ENCODE peak calls at places on chromosomes 11 and 22, in five cellular contexts. One of them, this sample, is unnamed.
A peak's percentile ranks its signal among the peaks of the same experiment; 100 is the strongest.

GRCh38 chr11:65083134-65083833 is 556 bp downstream of the CDCA5 start:
- DNase-seq in prostate gland: no peak
- DNase-seq in fibroblast of lung: no peak
- DNase-seq in HFFc6: peak; percentile 13
- DNase-seq in Calu3: no peak
- DNase-seq in this sample: no peak

GRCh38 chr11:452203-452744 is 2.2 kb downstream of the PTDSS2 start:
- DNase-seq in prostate gland: no peak
- DNase-seq in fibroblast of lung: no peak
- DNase-seq in HFFc6: no peak
- DNase-seq in Calu3: no peak
- DNase-seq in this sample: no peak

GRCh38 chr22:36386900-36387663 is 685 bp downstream of the MYH9 start:
- DNase-seq in prostate gland: peak; percentile 44
- DNase-seq in fibroblast of lung: peak; percentile 30
- DNase-seq in HFFc6: no peak
- DNase-seq in Calu3: peak; percentile 59
- DNase-seq in this sample: peak; percentile 88

GRCh38 chr22:27686534-27686933 is 115.0 kb downstream of the MN1 start:
- DNase-seq in prostate gland: no peak
- DNase-seq in fibroblast of lung: peak; percentile 93
- DNase-seq in HFFc6: peak; percentile 64
- DNase-seq in Calu3: peak; percentile 69
- DNase-seq in this sample: peak; percentile 98

GRCh38 chr22:35398574-35398973 is 1.4 kb upstream of the MCM5 start:
- DNase-seq in prostate gland: no peak
- DNase-seq in fibroblast of lung: no peak
- DNase-seq in HFFc6: no peak
- DNase-seq in Calu3: no peak
- DNase-seq in this sample: no peak

GRCh38 chr11:81444306-81444705 is 1289.4 kb downstream of the FAM181B start:
- DNase-seq in prostate gland: no peak
- DNase-seq in fibroblast of lung: no peak
- DNase-seq in HFFc6: no peak
- DNase-seq in Calu3: no peak
- DNase-seq in this sample: no peak

GRCh38 chr11:65274734-65275682 is 13.2 kb downstream of the POLA2 start:
- DNase-seq in prostate gland: peak; percentile 79
- DNase-seq in fibroblast of lung: peak; percentile 96
- DNase-seq in HFFc6: peak; percentile 99
- DNase-seq in Calu3: peak; percentile 86
- DNase-seq in this sample: peak; percentile 82

GRCh38 chr22:23566716-23567475 is 13.2 kb downstream of the IGLL1 start:
- DNase-seq in prostate gland: no peak
- DNase-seq in fibroblast of lung: no peak
- DNase-seq in HFFc6: no peak
- DNase-seq in Calu3: no peak
- DNase-seq in this sample: no peak

GRCh38 chr22:38126928-38127668 is 16.6 kb upstream of the BAIAP2L2 start:
- DNase-seq in prostate gland: no peak
- DNase-seq in fibroblast of lung: no peak
- DNase-seq in HFFc6: no peak
- DNase-seq in Calu3: no peak
- DNase-seq in this sample: no peak

GRCh38 chr11:125295922-125296321 is 131.4 kb downstream of the PKNOX2 start:
- DNase-seq in prostate gland: no peak
- DNase-seq in fibroblast of lung: no peak
- DNase-seq in HFFc6: no peak
- DNase-seq in Calu3: no peak
- DNase-seq in this sample: no peak

GRCh38 chr11:4495487-4495886 is 13.0 kb downstream of the OR52K1 start:
- DNase-seq in prostate gland: no peak
- DNase-seq in fibroblast of lung: no peak
- DNase-seq in HFFc6: no peak
- DNase-seq in Calu3: peak; percentile 19
- DNase-seq in this sample: no peak

GRCh38 chr22:20116376-20116950 is 559 bp downstream of the RANBP1 start:
- DNase-seq in prostate gland: no peak
- DNase-seq in fibroblast of lung: no peak
- DNase-seq in HFFc6: no peak
- DNase-seq in Calu3: no peak
- DNase-seq in this sample: no peak

GRCh38 chr22:20115691-20116375 is at the start of gene RANBP1:
- DNase-seq in prostate gland: no peak
- DNase-seq in fibroblast of lung: no peak
- DNase-seq in HFFc6: no peak
- DNase-seq in Calu3: no peak
- DNase-seq in this sample: no peak

GRCh38 chr22:20113551-20114310 is 2.2 kb upstream of the RANBP1 start:
- DNase-seq in prostate gland: no peak
- DNase-seq in fibroblast of lung: no peak
- DNase-seq in HFFc6: no peak
- DNase-seq in Calu3: no peak
- DNase-seq in this sample: no peak

GRCh38 chr22:20112623-20113511 is 3.0 kb upstream of the RANBP1 start:
- DNase-seq in prostate gland: no peak
- DNase-seq in fibroblast of lung: no peak
- DNase-seq in HFFc6: no peak
- DNase-seq in Calu3: no peak
- DNase-seq in this sample: no peak

DNA sequence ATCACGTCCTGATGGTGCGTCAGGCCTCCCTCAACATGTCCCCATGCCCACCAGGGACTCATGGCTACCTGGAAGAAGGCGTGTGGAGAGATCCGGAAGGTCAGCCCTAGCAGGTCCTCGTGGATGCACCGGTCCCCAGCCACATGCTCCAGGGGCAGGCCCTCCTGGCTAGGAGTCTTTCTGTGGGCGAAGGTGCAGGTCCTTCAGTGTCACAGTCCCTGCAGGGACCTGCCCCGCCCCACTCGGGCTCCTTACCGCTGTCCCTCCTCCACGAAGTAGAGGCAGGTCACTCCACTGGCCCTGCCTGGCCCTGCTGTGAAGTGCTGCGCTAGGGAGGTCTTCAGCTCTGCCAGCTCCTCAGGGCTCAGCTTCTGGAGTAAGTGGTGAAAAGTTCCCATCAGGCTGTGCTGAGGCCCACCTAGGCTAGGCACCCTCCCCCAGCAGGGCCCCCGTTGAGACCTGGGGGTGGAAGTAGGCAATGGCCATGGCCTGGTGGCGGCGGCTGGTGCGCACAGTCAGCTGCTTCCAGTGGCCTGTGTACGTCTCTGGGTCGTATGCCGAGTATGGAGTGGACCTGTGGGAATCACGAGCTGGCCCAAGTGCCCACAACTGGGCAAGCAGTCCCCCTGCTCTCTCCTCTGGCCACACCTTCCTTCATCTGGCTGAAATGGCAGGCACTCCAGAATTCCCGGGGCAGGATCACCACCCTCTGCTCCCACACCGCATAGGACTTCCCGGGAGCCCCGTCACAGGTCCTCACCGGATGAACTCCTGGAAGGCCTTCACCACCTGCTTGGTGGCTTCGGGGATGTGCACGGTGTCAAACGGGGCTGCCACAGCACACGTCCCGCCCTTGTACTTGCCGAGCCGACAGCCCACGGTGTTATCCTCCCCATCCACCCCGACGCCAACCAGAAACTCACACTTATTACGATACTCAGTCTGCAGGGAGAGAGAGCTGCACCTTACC is 1.1 kb upstream of the RANBP1 start:
- DNase-seq in prostate gland: no peak
- DNase-seq in fibroblast of lung: no peak
- DNase-seq in HFFc6: no peak
- DNase-seq in Calu3: no peak
- DNase-seq in this sample: no peak
- TF ChIP-seq CTCF in prostate gland: no peak
- TF ChIP-seq CTCF in fibroblast of lung: no peak
- TF ChIP-seq CTCF in HFFc6: no peak
- TF ChIP-seq CTCF in Calu3: no peak
- TF ChIP-seq CTCF in this sample: no peak

DNA sequence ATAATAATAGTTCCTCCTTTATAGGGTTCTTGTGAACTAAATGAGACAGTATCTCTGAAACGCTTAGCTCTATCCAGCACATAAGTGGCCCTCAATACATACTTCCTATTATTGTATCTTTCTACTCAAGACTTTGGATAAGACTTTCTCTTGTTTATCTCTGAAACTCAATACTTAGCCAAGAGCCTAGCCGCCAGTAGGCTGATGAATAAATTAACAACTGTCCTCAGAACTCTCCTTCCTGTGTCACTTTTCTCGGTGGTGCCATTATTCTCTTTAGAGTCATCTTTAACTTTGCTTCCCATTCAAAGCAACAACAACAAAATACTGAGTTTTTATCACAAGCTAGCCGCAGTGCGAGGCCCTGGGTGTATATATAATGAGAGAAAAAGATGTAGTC is 86.9 kb downstream of the FAM83F start:
- DNase-seq in prostate gland: no peak
- DNase-seq in fibroblast of lung: no peak
- DNase-seq in HFFc6: no peak
- DNase-seq in Calu3: no peak
- DNase-seq in this sample: no peak
- TF ChIP-seq CTCF in prostate gland: no peak
- TF ChIP-seq CTCF in fibroblast of lung: no peak
- TF ChIP-seq CTCF in HFFc6: no peak
- TF ChIP-seq CTCF in Calu3: no peak
- TF ChIP-seq CTCF in this sample: no peak

GRCh38 chr11:44325698-44326097 is 15.8 kb upstream of the ALX4 start:
- DNase-seq in prostate gland: no peak
- DNase-seq in fibroblast of lung: no peak
- DNase-seq in HFFc6: no peak
- DNase-seq in Calu3: no peak
- DNase-seq in this sample: no peak

GRCh38 chr11:44324787-44325525 is 15.0 kb upstream of the ALX4 start:
- DNase-seq in prostate gland: no peak
- DNase-seq in fibroblast of lung: no peak
- DNase-seq in HFFc6: no peak
- DNase-seq in Calu3: no peak
- DNase-seq in this sample: no peak

GRCh38 chr11:44327730-44328691 is 18.1 kb upstream of the ALX4 start:
- DNase-seq in prostate gland: no peak
- DNase-seq in fibroblast of lung: no peak
- DNase-seq in HFFc6: no peak
- DNase-seq in Calu3: no peak
- DNase-seq in this sample: no peak

GRCh38 chr11:44324222-44324621 is 14.3 kb upstream of the ALX4 start:
- DNase-seq in prostate gland: no peak
- DNase-seq in fibroblast of lung: no peak
- DNase-seq in HFFc6: no peak
- DNase-seq in Calu3: no peak
- DNase-seq in this sample: no peak

DNA sequence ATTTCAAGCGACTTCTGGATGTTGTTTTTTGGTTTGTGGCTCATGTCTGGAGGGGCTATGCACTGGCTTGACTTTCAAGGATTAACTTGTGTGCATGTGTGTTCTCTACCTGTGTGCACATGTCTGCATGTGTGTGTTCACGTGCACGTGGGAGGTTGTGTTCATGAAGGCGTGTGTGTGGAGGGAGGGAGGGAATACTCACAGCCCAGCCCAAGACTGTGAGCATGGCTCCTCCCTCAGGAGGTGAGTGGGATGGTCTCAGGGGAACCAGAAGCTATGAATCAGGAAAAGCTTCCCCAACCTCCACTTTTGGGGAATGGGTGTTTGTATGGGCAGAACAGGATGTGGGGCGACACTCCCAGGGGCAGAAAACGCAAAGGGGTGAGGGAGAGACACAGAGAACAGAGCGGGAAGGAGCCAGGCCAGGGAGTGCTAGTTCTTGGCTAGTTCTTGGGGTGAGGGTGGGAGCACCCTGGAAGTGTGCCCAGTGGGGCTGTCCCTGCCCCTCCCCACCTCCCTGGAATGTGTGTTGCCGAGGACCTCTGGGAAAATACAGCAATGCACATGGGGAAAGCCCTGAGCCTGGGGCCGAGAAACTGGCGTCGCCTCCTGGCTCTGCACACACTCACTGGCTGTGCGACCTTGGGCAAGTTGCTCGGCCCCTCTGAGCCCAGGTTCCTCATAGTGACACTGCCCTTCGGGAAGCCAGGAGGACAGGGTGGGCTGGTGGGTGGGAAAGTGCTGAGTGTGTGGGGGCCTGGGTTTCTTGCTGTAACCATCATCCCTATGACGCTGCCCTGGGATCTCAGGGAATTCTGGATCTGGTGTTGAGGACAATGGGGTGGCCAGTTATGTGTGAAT is 16.9 kb upstream of the ALX4 start:
- DNase-seq in prostate gland: no peak
- DNase-seq in fibroblast of lung: no peak
- DNase-seq in HFFc6: no peak
- DNase-seq in Calu3: no peak
- DNase-seq in this sample: no peak
- TF ChIP-seq CTCF in prostate gland: no peak
- TF ChIP-seq CTCF in fibroblast of lung: no peak
- TF ChIP-seq CTCF in HFFc6: no peak
- TF ChIP-seq CTCF in Calu3: no peak
- TF ChIP-seq CTCF in this sample: no peak

GRCh38 chr22:47835726-47836125 is 1073.3 kb downstream of the TBC1D22A start:
- DNase-seq in prostate gland: no peak
- DNase-seq in fibroblast of lung: peak; percentile 81
- DNase-seq in HFFc6: peak; percentile 90
- DNase-seq in Calu3: no peak
- DNase-seq in this sample: no peak

GRCh38 chr22:47841166-47841565 is 1078.7 kb downstream of the TBC1D22A start:
- DNase-seq in prostate gland: no peak
- DNase-seq in fibroblast of lung: no peak
- DNase-seq in HFFc6: no peak
- DNase-seq in Calu3: no peak
- DNase-seq in this sample: no peak

GRCh38 chr22:47836957-47837356 is 1074.5 kb downstream of the TBC1D22A start:
- DNase-seq in prostate gland: no peak
- DNase-seq in fibroblast of lung: peak; percentile 2
- DNase-seq in HFFc6: peak; percentile 14
- DNase-seq in Calu3: no peak
- DNase-seq in this sample: peak; percentile 47

GRCh38 chr22:47839586-47840245 is 1077.3 kb downstream of the TBC1D22A start:
- DNase-seq in prostate gland: no peak
- DNase-seq in fibroblast of lung: no peak
- DNase-seq in HFFc6: no peak
- DNase-seq in Calu3: no peak
- DNase-seq in this sample: no peak

GRCh38 chr22:47837703-47838102 is 1075.3 kb downstream of the TBC1D22A start:
- DNase-seq in prostate gland: no peak
- DNase-seq in fibroblast of lung: peak; percentile 1
- DNase-seq in HFFc6: peak; percentile 15
- DNase-seq in Calu3: peak; percentile 3
- DNase-seq in this sample: peak; percentile 28
- TF ChIP-seq CTCF in prostate gland: peak; percentile 23
- TF ChIP-seq CTCF in fibroblast of lung: peak; percentile 10
- TF ChIP-seq CTCF in HFFc6: peak; percentile 72
- TF ChIP-seq CTCF in Calu3: no peak
- TF ChIP-seq CTCF in this sample: no peak

This sample was measured in coronary artery.